ENCODE peak calls at places on chromosomes 16 and 17, in five cellular contexts. Q is cardiac muscle cell, N is EL, E is astrocyte of the cerebellum, G is kidney epithelial cell. M is an unnamed sample.

GRCh38 chr17:62807812-62808575 is at the start of gene MARCHF10:
- DNase-seq in Q (no peak), N (peak; percentile 23), E (no peak), G (no peak), M (no peak)

GRCh38 chr17:19313746-19314651 is 48.5 kb downstream of the B9D1 start:
- DNase-seq in Q (no peak), N (no peak), E (no peak), G (no peak), M (no peak)

GRCh38 chr17:15914400-15915165 is 30.3 kb upstream of the ADORA2B start:
- DNase-seq in Q (peak; percentile 45), N (peak; percentile 84), E (no peak), G (no peak), M (no peak)

GRCh38 chr17:69335018-69335417 is 8.1 kb upstream of the ABCA5 start:
- DNase-seq in Q (peak; percentile 54), N (peak; percentile 22), E (peak; percentile 8), G (no peak), M (no peak)

GRCh38 chr17:56756536-56756935 is 77.2 kb downstream of the C17orf67 start:
- DNase-seq in Q (peak; percentile 47), N (peak; percentile 95), E (peak; percentile 33), G (peak; percentile 81), M (no peak)

GRCh38 chr16:63287411-63287810 is 1251.2 kb upstream of the CDH8 start:
- DNase-seq in Q (no peak), N (no peak), E (no peak), G (peak; percentile 7), M (no peak)

GRCh38 chr17:40560592-40561293 is 4.5 kb downstream of the CCR7 start:
- DNase-seq in Q (peak; percentile 77), N (peak; percentile 37), E (peak; percentile 67), G (peak; percentile 87), M (peak; percentile 74)

GRCh38 chr17:56700919-56701420 is 107.5 kb downstream of the NOG start:
- DNase-seq in Q (no peak), N (no peak), E (no peak), G (no peak), M (no peak)

GRCh38 chr17:45413498-45413923 is 19.2 kb downstream of the ARHGAP27 start:
- DNase-seq in Q (no peak), N (no peak), E (no peak), G (no peak), M (no peak)

GRCh38 chr17:74840989-74841666 is 18.6 kb downstream of the GRIN2C start:
- DNase-seq in Q (peak; percentile 64), N (peak; percentile 40), E (no peak), G (no peak), M (no peak)

GRCh38 chr16:77468831-77469230 is 34.0 kb upstream of the ADAMTS18 start:
- DNase-seq in Q (no peak), N (no peak), E (no peak), G (no peak), M (no peak)

GRCh38 chr17:66171172-66171571 is 20.8 kb downstream of the CEP112 start:
- DNase-seq in Q (no peak), N (no peak), E (no peak), G (no peak), M (no peak)

M was measured in activated T-cell treated with anti-CD3 and anti-CD28 coated beads, Interleukin-2, amount 50 U/mL, for 1 hour.